ENCODE peak calls at places on chromosomes 4 and X, in six cellular contexts. X is psoas muscle, W is WERI-Rb-1, F is coronary artery, P is neural crest cell, Z is H9. M is an unnamed sample.

GRCh38 chrX:110665223-110665622 is 130.4 kb downstream of the CHRDL1 start:
- DNase-seq in X (no peak), W (no peak), F (no peak), P (no peak), Z (no peak), M (no peak)

GRCh38 chrX:17967888-17968287 is 106.8 kb upstream of the RAI2 start:
- DNase-seq in X (no peak), W (no peak), F (no peak), P (no peak), Z (no peak), M (no peak)

GRCh38 chrX:134821370-134821769 is 163.1 kb upstream of the PLAC1 start:
- DNase-seq in X (no peak), W (peak; percentile 26), F (no peak), P (no peak), Z (peak; percentile 30), M (no peak)

GRCh38 chr4:78056265-78057129 is 626 bp upstream of the FRAS1 start:
- DNase-seq in X (peak; percentile 46), W (peak; percentile 24), F (peak; percentile 77), P (peak; percentile 49), Z (peak; percentile 90), M (peak; percentile 81)

GRCh38 chr4:169099775-169100180 is 89.7 kb upstream of the CBR4 start:
- DNase-seq in X (no peak), W (no peak), F (no peak), P (no peak), Z (no peak), M (no peak)

GRCh38 chr4:146110847-146111485 is 64.6 kb upstream of the LSM6 start:
- DNase-seq in X (no peak), W (no peak), F (no peak), P (no peak), Z (no peak), M (no peak)

GRCh38 chrX:6071755-6072154 is 156.9 kb downstream of the NLGN4X start:
- DNase-seq in X (no peak), W (no peak), F (no peak), P (no peak), Z (no peak), M (no peak)

GRCh38 chr4:185142563-185142910 is 529 bp upstream of the SLC25A4 start:
- DNase-seq in X (no peak), W (no peak), F (no peak), P (no peak), Z (no peak), M (no peak)

GRCh38 chr4:152258804-152259708 is 276.8 kb downstream of the FBXW7 start:
- DNase-seq in X (no peak), W (no peak), F (no peak), P (no peak), Z (no peak), M (no peak)

GRCh38 chr4:73706811-73707210 is 33.6 kb upstream of the CXCL8 start:
- DNase-seq in X (no peak), W (no peak), F (no peak), P (no peak), Z (no peak), M (no peak)

GRCh38 chrX:42536286-42536685 is 241.7 kb downstream of the PPP1R2C start:
- DNase-seq in X (no peak), W (no peak), F (no peak), P (no peak), Z (no peak), M (no peak)

GRCh38 chr4:107894138-107894603 is 37.2 kb upstream of the CYP2U1 start:
- DNase-seq in X (no peak), W (no peak), F (no peak), P (no peak), Z (no peak), M (no peak)

GRCh38 chr4:85722806-85723205 is 247.9 kb downstream of the ARHGAP24 start:
- DNase-seq in X (no peak), W (no peak), F (no peak), P (no peak), Z (no peak), M (no peak)

GRCh38 chrX:72479324-72480274 is 93.0 kb downstream of the HDAC8 start:
- DNase-seq in X (no peak), W (no peak), F (no peak), P (no peak), Z (no peak), M (no peak)

GRCh38 chrX:74119016-74119910 is 184.7 kb upstream of the ZCCHC13 start:
- DNase-seq in X (no peak), W (no peak), F (no peak), P (no peak), Z (no peak), M (no peak)

GRCh38 chr4:185573651-185574199 is 38.4 kb upstream of the PDLIM3 start:
- DNase-seq in X (peak; percentile 52), W (peak; percentile 86), F (no peak), P (no peak), Z (peak; percentile 88), M (no peak)

GRCh38 chr4:165440415-165440882 is 61.6 kb downstream of the CPE start:
- DNase-seq in X (no peak), W (no peak), F (no peak), P (no peak), Z (no peak), M (no peak)

GRCh38 chr4:36990108-36990872 is 254.3 kb upstream of the NWD2 start:
- DNase-seq in X (no peak), W (no peak), F (no peak), P (no peak), Z (no peak), M (no peak)

GRCh38 chrX:63713510-63713909 is 71.5 kb downstream of the ARHGEF9 start:
- DNase-seq in X (no peak), W (no peak), F (no peak), P (no peak), Z (no peak), M (peak; percentile 63)

GRCh38 chr4:86497131-86497530 is 97.0 kb upstream of the PTPN13 start:
- DNase-seq in X (no peak), W (no peak), F (no peak), P (no peak), Z (no peak), M (no peak)

GRCh38 chr4:103443324-103443723 is 245.2 kb upstream of the CENPE start:
- DNase-seq in X (no peak), W (no peak), F (no peak), P (no peak), Z (no peak), M (no peak)

GRCh38 chr4:25937801-25938200 is 23.8 kb downstream of the SMIM20 start:
- DNase-seq in X (no peak), W (no peak), F (no peak), P (no peak), Z (no peak), M (no peak)

GRCh38 chr4:155734065-155734464 is 24.8 kb upstream of the GUCY1B1 start:
- DNase-seq in X (no peak), W (peak; percentile 65), F (no peak), P (no peak), Z (no peak), M (no peak)

GRCh38 chr4:153676491-153676890 is 7.6 kb upstream of the TLR2 start:
- DNase-seq in X (no peak), W (no peak), F (no peak), P (no peak), Z (no peak), M (no peak)

GRCh38 chrX:78708171-78708570 is 39.3 kb upstream of the LPAR4 start:
- DNase-seq in X (no peak), W (peak; percentile 11), F (no peak), P (no peak), Z (peak; percentile 46), M (no peak)

GRCh38 chr4:95204873-95205272 is 343.9 kb downstream of the UNC5C start:
- DNase-seq in X (no peak), W (peak; percentile 43), F (no peak), P (no peak), Z (no peak), M (no peak)

GRCh38 chr4:86160423-86160822 is 199.4 kb downstream of the MAPK10 start:
- DNase-seq in X (no peak), W (no peak), F (no peak), P (no peak), Z (no peak), M (no peak)

GRCh38 chrX:3066555-3066954 is 25.3 kb downstream of the ARSF start:
- DNase-seq in X (no peak), W (peak; percentile 38), F (no peak), P (no peak), Z (no peak), M (no peak)

GRCh38 chr4:38003102-38003501 is 42.9 kb downstream of the PTTG2 start:
- DNase-seq in X (no peak), W (no peak), F (no peak), P (no peak), Z (no peak), M (no peak)

GRCh38 chr4:133483600-133484246 is 334.6 kb downstream of the PCDH10 start:
- DNase-seq in X (no peak), W (peak; percentile 15), F (no peak), P (no peak), Z (no peak), M (no peak)

GRCh38 chrX:152881289-152881688 is 16.6 kb upstream of the ZNF185 start:
- DNase-seq in X (no peak), W (no peak), F (no peak), P (no peak), Z (no peak), M (no peak)

DNA sequence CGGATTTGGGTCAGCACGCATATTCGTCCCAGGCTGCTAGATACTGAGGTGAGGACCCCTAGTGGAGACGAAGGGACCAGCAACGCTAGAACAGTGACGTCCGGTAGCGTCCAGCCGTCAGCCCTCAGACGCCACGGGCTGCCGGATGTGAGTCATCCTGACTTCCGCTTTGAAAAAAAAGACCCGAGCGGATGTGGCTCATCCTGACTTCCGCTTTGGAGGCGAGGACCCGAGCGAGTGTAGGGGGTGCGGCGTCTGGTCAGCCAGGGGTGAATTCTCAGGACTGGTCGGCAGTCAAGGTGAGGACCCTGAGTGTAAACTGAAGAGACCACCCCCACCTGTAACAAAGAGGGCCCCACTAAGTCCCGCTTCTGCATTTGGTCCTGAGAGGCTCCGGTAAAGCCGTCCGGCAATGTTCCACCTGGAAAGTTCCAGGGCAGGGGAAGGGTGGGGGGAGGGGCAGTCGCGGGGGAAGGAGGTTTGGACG is at the start of gene MAGEB2:
- DNase-seq in X (no peak), W (no peak), F (no peak), P (no peak), Z (no peak), M (no peak)
- TF ChIP-seq CTCF in X (no peak), W (peak; percentile 44), F (no peak), P (no peak), Z (peak; percentile 55), M (no peak)

GRCh38 chrX:149372861-149373260 is 132.2 kb downstream of the IDS start:
- DNase-seq in X (no peak), W (no peak), F (no peak), P (no peak), Z (no peak), M (no peak)
- TF ChIP-seq CTCF in X (no peak), W (no peak), F (no peak), P (no peak), Z (no peak), M (no peak)

DNA sequence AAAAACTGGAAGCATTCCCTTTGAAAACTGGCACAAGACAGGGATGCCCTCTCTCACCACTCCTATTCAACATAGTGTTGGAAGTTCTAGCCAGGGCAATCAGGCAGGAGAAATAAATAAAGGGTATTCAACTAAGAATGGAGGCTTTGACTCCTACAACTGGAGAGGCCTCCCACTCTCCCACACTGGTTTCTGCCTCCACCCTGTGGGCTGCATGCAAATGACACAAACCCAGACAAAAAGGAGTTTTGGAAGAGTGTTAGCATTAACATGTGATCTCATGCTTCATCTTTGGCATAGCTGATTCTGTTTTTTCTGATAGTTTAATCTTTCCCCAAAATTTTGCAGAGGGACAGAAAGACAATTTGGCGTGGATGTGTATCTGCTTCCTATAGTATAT is 80.8 kb upstream of the IQCM start:
- DNase-seq in X (no peak), W (peak; percentile 57), F (no peak), P (no peak), Z (no peak), M (no peak)
- TF ChIP-seq CTCF in X (no peak), W (peak; percentile 74), F (no peak), P (peak; percentile 58), Z (peak; percentile 56), M (no peak)

GRCh38 chr4:42302348-42302747 is 94.9 kb upstream of the SHISA3 start:
- DNase-seq in X (no peak), W (peak; percentile 87), F (no peak), P (peak; percentile 22), Z (peak; percentile 75), M (no peak)
- TF ChIP-seq CTCF in X (no peak), W (peak; percentile 51), F (no peak), P (peak; percentile 42), Z (peak; percentile 60), M (no peak)